ENCODE peak calls at places on chromosomes 13 and 19, in four cellular contexts. L is right lobe of liver, Q is AG08395, S is suprapubic skin. C is an unnamed sample.

GRCh38 chr13:96792736-96793444 is 201.4 kb downstream of the OXGR1 start:
- DNase-seq in Q (no peak), S (no peak), L (no peak), C (peak; percentile 45)

GRCh38 chr13:38814331-38814730 is 127.5 kb downstream of the FREM2 start:
- DNase-seq in L (no peak), S (no peak), Q (no peak), C (no peak)

GRCh38 chr19:44113784-44114390 is 688 bp downstream of the ZNF225 start:
- DNase-seq in S (no peak), L (peak; percentile 21), Q (peak; percentile 21), C (no peak)

GRCh38 chr13:97285221-97285955 is 63.3 kb downstream of the MBNL2 start:
- DNase-seq in S (no peak), Q (no peak), L (no peak), C (no peak)

GRCh38 chr19:37466277-37466797 is 907 bp downstream of the ZNF569 start:
- DNase-seq in S (no peak), Q (no peak), L (no peak), C (no peak)

GRCh38 chr19:13063461-13064091 is 39.1 kb downstream of the LYL1 start:
- DNase-seq in S (no peak), L (no peak), Q (no peak), C (no peak)

GRCh38 chr19:5292843-5293606 is 47.6 kb downstream of the PTPRS start:
- DNase-seq in Q (peak; percentile 99), L (peak; percentile 50), S (no peak), C (peak; percentile 72)

GRCh38 chr19:21135433-21135832 is 6.4 kb upstream of the ZNF431 start:
- DNase-seq in L (no peak), Q (no peak), S (no peak), C (no peak)

GRCh38 chr19:49553451-49554271 is 25.9 kb downstream of the RCN3 start:
- DNase-seq in Q (peak; percentile 72), L (no peak), S (no peak), C (peak; percentile 76)

GRCh38 chr13:27079421-27079958 is 92.1 kb downstream of the USP12 start:
- DNase-seq in S (no peak), Q (peak; percentile 69), L (no peak), C (peak; percentile 61)

GRCh38 chr13:63184693-63185092 is 1769.0 kb upstream of the PCDH20 start:
- DNase-seq in S (no peak), Q (peak; percentile 52), L (no peak), C (peak; percentile 84)

GRCh38 chr13:48571121-48571901 is 38.4 kb upstream of the RCBTB2 start:
- DNase-seq in L (no peak), S (no peak), Q (peak; percentile 80), C (peak; percentile 54)

GRCh38 chr13:40016953-40017660 is 361.6 kb downstream of the COG6 start:
- DNase-seq in Q (no peak), L (no peak), S (no peak), C (no peak)

GRCh38 chr13:107450931-107451330 is 764.4 kb downstream of the LIG4 start:
- DNase-seq in S (no peak), Q (peak; percentile 63), L (no peak), C (peak; percentile 6)

GRCh38 chr13:107806726-107807125 is 408.6 kb downstream of the LIG4 start:
- DNase-seq in L (no peak), S (no peak), Q (no peak), C (no peak)

GRCh38 chr13:109401891-109402290 is 384.5 kb downstream of the IRS2 start:
- DNase-seq in S (no peak), L (no peak), Q (no peak), C (no peak)

GRCh38 chr19:7196721-7197168 is 97.5 kb downstream of the INSR start:
- DNase-seq in L (peak; percentile 33), S (peak; percentile 86), Q (peak; percentile 21), C (no peak)

C was measured in foreskin fibroblast.